ENCODE peak calls at places on chromosomes 13 and 19, in nine cellular contexts. X is left lung, B is ascending aorta, J is epithelial cell of esophagus, C is SK-N-SH, F is fibroblast of mammary gland, M is ovary, U is thoracic aorta, V is right lobe of liver. W is an unnamed sample.

GRCh38 chr19:8585894-8586750 is 8.9 kb upstream of the MYO1F start:
- DNase-seq in F (no peak), J (no peak), U (no peak), X (no peak), M (no peak), C (peak; percentile 59), B (no peak), V (peak; percentile 55), W (no peak)

GRCh38 chr13:49063526-49063925 is 87.8 kb downstream of the FNDC3A start:
- DNase-seq in X (no peak), F (no peak), M (no peak), J (peak; percentile 81), B (no peak), V (no peak), C (no peak), U (no peak), W (no peak)

GRCh38 chr13:70408865-70409264 is 300.6 kb upstream of the KLHL1 start:
- DNase-seq in X (no peak), B (no peak), F (no peak), V (no peak), M (no peak), U (no peak), C (no peak), J (peak; percentile 53), W (no peak)

GRCh38 chr13:30798776-30799625 is 63.7 kb downstream of the ALOX5AP start:
- DNase-seq in J (no peak), V (no peak), B (no peak), M (peak; percentile 46), C (no peak), F (no peak), X (no peak), U (no peak), W (peak; percentile 16)

GRCh38 chr19:56155124-56155687 is 14.1 kb downstream of the ZNF444 start:
- DNase-seq in U (no peak), B (no peak), V (no peak), X (no peak), M (no peak), J (no peak), C (peak; percentile 59), F (no peak), W (no peak)

GRCh38 chr19:48480476-48481190 is 11.5 kb downstream of the CYTH2 start:
- DNase-seq in J (no peak), X (no peak), F (peak; percentile 16), M (peak; percentile 65), U (no peak), C (no peak), V (peak; percentile 57), B (no peak), W (peak; percentile 28)

GRCh38 chr19:16400911-16401675 is 70.7 kb downstream of the EPS15L1 start:
- DNase-seq in C (no peak), V (no peak), U (peak; percentile 40), X (no peak), B (no peak), F (peak; percentile 54), M (no peak), J (no peak), W (no peak)

GRCh38 chr19:3862826-3863500 is 5.9 kb downstream of the ZFR2 start:
- DNase-seq in U (no peak), V (no peak), B (no peak), J (no peak), F (no peak), M (no peak), C (no peak), X (no peak), W (no peak)

GRCh38 chr19:46002678-46003275 is 7.5 kb downstream of the CCDC61 start:
- DNase-seq in B (no peak), J (no peak), F (no peak), X (no peak), V (no peak), C (no peak), M (no peak), U (no peak), W (no peak)

GRCh38 chr19:46409146-46409545 is 4.2 kb downstream of the CCDC8 start:
- DNase-seq in X (no peak), C (no peak), U (no peak), J (no peak), M (no peak), F (no peak), V (no peak), B (no peak), W (no peak)

GRCh38 chr19:48868196-48868886 is at the start of gene PLEKHA4:
- DNase-seq in M (peak; percentile 84), X (peak; percentile 74), U (no peak), B (no peak), V (peak; percentile 89), C (peak; percentile 63), F (peak; percentile 61), J (no peak), W (peak; percentile 83)

GRCh38 chr19:55005684-55006488 is 32.2 kb downstream of the GP6 start:
- DNase-seq in C (peak; percentile 46), M (no peak), U (no peak), V (no peak), X (peak; percentile 40), B (no peak), F (peak; percentile 9), J (no peak), W (no peak)

GRCh38 chr19:47421844-47422395 is 2.6 kb upstream of the MEIS3 start:
- DNase-seq in C (peak; percentile 90), B (no peak), J (no peak), X (no peak), M (no peak), V (no peak), F (no peak), U (no peak), W (peak; percentile 31)

GRCh38 chr13:99464441-99464949 is 36.8 kb upstream of the TM9SF2 start:
- DNase-seq in U (no peak), M (no peak), V (no peak), C (no peak), B (no peak), F (peak; percentile 49), J (no peak), X (no peak), W (peak; percentile 72)

GRCh38 chr13:87661471-87661870 is 9.7 kb upstream of the SLITRK5 start:
- DNase-seq in U (no peak), V (no peak), J (peak; percentile 46), F (peak; percentile 9), M (no peak), X (no peak), C (no peak), B (no peak), W (no peak)

GRCh38 chr19:34317311-34317927 is 47.6 kb upstream of the GPI start:
- DNase-seq in X (no peak), M (no peak), J (peak; percentile 60), U (no peak), V (no peak), F (peak; percentile 41), C (no peak), B (no peak), W (peak; percentile 36)
- H3K4me3 ChIP-seq in X (no peak overlapping the region), M (no peak overlapping the region), J (no peak overlapping the region), U (no peak overlapping the region), V (no peak overlapping the region), F (no peak overlapping the region), C (no peak overlapping the region), B (no peak overlapping the region), W (no peak overlapping the region)

DNA sequence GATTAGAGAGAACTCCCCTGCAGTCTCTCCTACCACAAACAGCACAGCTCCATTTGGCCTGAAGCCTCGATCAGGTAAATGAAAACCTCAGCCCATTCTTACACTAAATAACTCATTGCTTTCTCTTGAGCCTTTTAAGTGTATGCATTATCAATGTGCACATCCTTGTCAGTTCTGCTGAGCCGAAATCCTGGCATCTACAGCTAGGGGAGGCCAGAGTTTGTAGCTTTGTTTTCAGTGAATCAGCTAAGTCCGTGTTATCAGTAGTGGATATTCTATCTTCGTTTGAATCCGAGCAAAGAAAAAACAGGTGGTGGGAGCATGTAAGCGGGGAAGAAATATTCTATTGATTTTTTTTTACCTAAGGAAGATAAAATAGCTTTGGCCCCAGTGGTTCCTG is 84.4 kb downstream of the ESD start:
- DNase-seq in V (no peak), J (no peak), X (no peak), C (no peak), M (no peak), B (no peak), U (no peak), F (no peak), W (no peak)
- TF ChIP-seq CTCF in V (no peak), J (no peak), X (no peak), C (no peak), M (no peak), B (no peak), U (no peak), F (no peak), W (peak; percentile 8)

DNA sequence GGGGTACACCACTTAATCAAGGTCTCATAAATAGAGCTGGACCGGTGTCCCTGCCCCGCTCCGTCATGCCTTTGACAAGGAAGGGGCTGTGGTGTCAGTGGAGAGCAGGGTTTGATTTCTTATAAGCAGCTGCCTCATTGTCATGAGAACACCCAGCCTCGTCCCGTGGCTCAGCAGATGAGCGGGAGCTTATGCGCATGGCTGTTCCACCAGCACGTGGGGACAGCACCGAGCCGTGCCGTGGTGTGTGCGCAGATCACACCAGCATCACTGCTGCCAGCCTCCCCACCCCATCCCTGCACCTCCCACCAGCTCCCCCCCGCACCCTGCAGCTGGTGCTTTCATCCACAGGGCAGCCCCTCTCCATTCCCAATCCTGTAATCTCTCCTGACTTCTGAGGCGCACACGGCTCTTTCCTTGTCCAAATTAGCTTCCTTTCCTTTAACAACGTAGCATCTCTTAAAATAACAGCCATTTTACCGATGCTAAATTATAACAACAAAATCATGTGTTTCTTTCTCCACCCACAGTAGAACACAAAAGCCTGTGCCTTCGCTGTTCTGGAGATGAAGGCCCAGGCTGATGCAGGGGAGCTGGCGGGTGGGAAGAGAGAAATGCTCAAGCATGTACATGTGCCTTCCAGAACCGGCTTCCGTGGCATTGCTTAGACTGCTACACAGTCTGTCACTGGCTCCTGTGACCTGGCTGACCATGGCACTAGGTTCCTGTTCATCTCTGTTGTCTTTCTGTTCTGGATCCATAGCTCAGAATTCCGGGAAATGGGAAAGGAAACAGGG is 96.8 kb downstream of the RAB20 start:
- DNase-seq in M (no peak), B (no peak), X (no peak), V (no peak), U (no peak), C (no peak), F (no peak), J (no peak), W (no peak)
- H3K4me3 ChIP-seq in M (no peak overlapping the region), B (no peak overlapping the region), X (no peak overlapping the region), V (no peak overlapping the region), U (no peak overlapping the region), C (no peak overlapping the region), F (no peak overlapping the region), J (no peak overlapping the region), W (no peak overlapping the region)

GRCh38 chr19:33407140-33407551 is 33.6 kb downstream of the CEBPG start:
- DNase-seq in U (no peak), C (no peak), B (no peak), V (peak; percentile 35), J (no peak), M (no peak), X (no peak), F (no peak), W (no peak)

GRCh38 chr19:33405491-33406461 is 32.3 kb downstream of the CEBPG start:
- DNase-seq in C (peak; percentile 27), F (no peak), J (no peak), B (no peak), V (peak; percentile 75), X (peak; percentile 24), M (peak; percentile 13), U (no peak), W (no peak)

GRCh38 chr19:33408116-33408515 is 34.6 kb downstream of the CEBPG start:
- DNase-seq in J (no peak), C (peak; percentile 23), U (no peak), B (no peak), F (no peak), X (no peak), M (no peak), V (peak; percentile 20), W (no peak)

GRCh38 chr19:33407716-33408115 is 34.2 kb downstream of the CEBPG start:
- DNase-seq in B (no peak), X (no peak), U (no peak), M (no peak), J (no peak), V (peak; percentile 28), F (no peak), C (peak; percentile 30), W (no peak)

GRCh38 chr19:33406521-33407139 is 33.1 kb downstream of the CEBPG start:
- DNase-seq in X (peak; percentile 74), J (peak; percentile 57), V (peak; percentile 73), U (peak; percentile 31), F (peak; percentile 56), C (peak; percentile 94), B (no peak), M (peak; percentile 79), W (peak; percentile 35)
- TF ChIP-seq CTCF in X (peak; percentile 98), J (peak; percentile 92), V (peak; percentile 96), U (peak; percentile 97), F (peak; percentile 85), C (peak; percentile 83), B (peak; percentile 88), M (peak; percentile 87), W (peak; percentile 75)